ENCODE peak calls at places on chromosomes 3 and 15, in eight cellular contexts. M is RWPE1, H is OCI-LY7, F is PC-3, I is AG04450, A is B cell, N is cardiac fibroblast, Y is K562. E is an unnamed sample.

GRCh38 chr3:63386568-63386967 is 108.5 kb downstream of the SYNPR start:
- DNase-seq in M (no peak), H (no peak), F (no peak), I (no peak), A (no peak), N (no peak), Y (no peak), E (peak; percentile 5)

GRCh38 chr3:129162729-129163579 is 2.1 kb upstream of the ISY1 start:
- DNase-seq in M (no peak), H (peak; percentile 46), F (no peak), I (no peak), A (no peak), N (no peak), Y (peak; percentile 30), E (no peak)

GRCh38 chr3:149352556-149352955 is 19.1 kb upstream of the TM4SF18 start:
- DNase-seq in M (peak; percentile 85), H (peak; percentile 51), F (peak; percentile 84), I (no peak), A (no peak), N (peak; percentile 67), Y (peak; percentile 67), E (peak; percentile 62)

GRCh38 chr3:129596194-129597086 is 10.0 kb downstream of the PLXND1 start:
- DNase-seq in M (no peak), H (no peak), F (no peak), I (peak; percentile 77), A (no peak), N (peak; percentile 98), Y (peak; percentile 58), E (no peak)

GRCh38 chr15:41971893-41972340 is 440 bp downstream of the EHD4 start:
- DNase-seq in M (no peak), H (no peak), F (no peak), I (no peak), A (peak; percentile 45), N (no peak), Y (peak; percentile 56), E (peak; percentile 39)

GRCh38 chr3:39550343-39550742 is 82.9 kb downstream of the MOBP start:
- DNase-seq in M (no peak), H (no peak), F (no peak), I (no peak), A (no peak), N (no peak), Y (no peak), E (no peak)

GRCh38 chr15:60605879-60606304 is 127.0 kb upstream of the ICE2 start:
- DNase-seq in M (no peak), H (no peak), F (no peak), I (peak; percentile 27), A (no peak), N (peak; percentile 84), Y (no peak), E (peak; percentile 40)

GRCh38 chr3:43024183-43024865 is 45.2 kb downstream of the GASK1A start:
- DNase-seq in M (no peak), H (no peak), F (no peak), I (no peak), A (no peak), N (no peak), Y (no peak), E (no peak)

GRCh38 chr15:25762015-25762662 is 101.0 kb downstream of the ATP10A start:
- DNase-seq in M (no peak), H (no peak), F (no peak), I (no peak), A (no peak), N (no peak), Y (no peak), E (no peak)

GRCh38 chr3:71176366-71176765 is 407.2 kb downstream of the FOXP1 start:
- DNase-seq in M (no peak), H (peak; percentile 12), F (no peak), I (no peak), A (no peak), N (no peak), Y (no peak), E (peak; percentile 8)

GRCh38 chr3:46853441-46854410 is 9.5 kb downstream of the MYL3 start:
- DNase-seq in M (no peak), H (no peak), F (no peak), I (no peak), A (no peak), N (no peak), Y (no peak), E (no peak)

GRCh38 chr15:45521596-45522167 is 873 bp downstream of the SLC30A4 start:
- DNase-seq in M (peak; percentile 17), H (peak; percentile 25), F (no peak), I (no peak), A (no peak), N (no peak), Y (no peak), E (no peak)

GRCh38 chr15:78434134-78434533 is 3.9 kb upstream of the IREB2 start:
- DNase-seq in M (no peak), H (peak; percentile 11), F (no peak), I (no peak), A (no peak), N (no peak), Y (no peak), E (no peak)

GRCh38 chr3:177256991-177257390 is 59.7 kb upstream of the TBL1XR1 start:
- DNase-seq in M (no peak), H (no peak), F (no peak), I (no peak), A (no peak), N (peak; percentile 14), Y (no peak), E (no peak)

GRCh38 chr3:59246719-59247401 is 197.0 kb upstream of the CFAP20DC start:
- DNase-seq in M (no peak), H (no peak), F (peak; percentile 70), I (no peak), A (no peak), N (no peak), Y (no peak), E (no peak)

DNA sequence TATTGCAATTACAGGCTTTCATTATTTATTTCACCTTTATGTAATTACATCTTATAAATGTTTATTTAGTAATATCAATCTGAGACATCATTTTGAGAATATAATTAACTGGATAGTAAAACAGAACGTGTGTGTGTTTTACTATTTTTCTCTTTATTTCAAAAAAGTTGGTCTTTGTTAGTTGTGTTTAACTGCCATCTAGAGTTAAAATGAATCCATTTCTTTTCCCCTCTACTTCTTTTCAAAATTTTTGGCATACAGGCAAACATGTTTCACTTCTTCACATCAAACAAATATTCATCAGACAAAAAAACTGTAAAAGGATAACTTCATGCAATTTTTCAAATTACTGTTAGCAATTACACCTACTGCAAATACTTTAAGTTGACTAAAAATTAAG is 61.1 kb downstream of the FEZF2 start:
- DNase-seq in M (no peak), H (no peak), F (no peak), I (no peak), A (no peak), N (peak; percentile 2), Y (no peak), E (no peak)
- TF ChIP-seq CTCF in M (no peak), H (no peak), F (no peak), I (no peak), A (no peak), N (no peak), Y (no peak), E (no peak)

GRCh38 chr3:142976621-142977398 is 13.3 kb upstream of the PAQR9 start:
- DNase-seq in M (peak; percentile 85), H (no peak), F (peak; percentile 93), I (peak; percentile 85), A (no peak), N (peak; percentile 93), Y (peak; percentile 90), E (no peak)

GRCh38 chr3:142973217-142974009 is 9.9 kb upstream of the PAQR9 start:
- DNase-seq in M (no peak), H (no peak), F (no peak), I (no peak), A (no peak), N (no peak), Y (no peak), E (no peak)

GRCh38 chr3:142972092-142972753 is 8.7 kb upstream of the PAQR9 start:
- DNase-seq in M (no peak), H (no peak), F (no peak), I (no peak), A (no peak), N (no peak), Y (no peak), E (no peak)

GRCh38 chr3:142977399-142977728 is 13.9 kb upstream of the PAQR9 start:
- DNase-seq in M (no peak), H (no peak), F (peak; percentile 51), I (no peak), A (no peak), N (no peak), Y (no peak), E (no peak)

DNA sequence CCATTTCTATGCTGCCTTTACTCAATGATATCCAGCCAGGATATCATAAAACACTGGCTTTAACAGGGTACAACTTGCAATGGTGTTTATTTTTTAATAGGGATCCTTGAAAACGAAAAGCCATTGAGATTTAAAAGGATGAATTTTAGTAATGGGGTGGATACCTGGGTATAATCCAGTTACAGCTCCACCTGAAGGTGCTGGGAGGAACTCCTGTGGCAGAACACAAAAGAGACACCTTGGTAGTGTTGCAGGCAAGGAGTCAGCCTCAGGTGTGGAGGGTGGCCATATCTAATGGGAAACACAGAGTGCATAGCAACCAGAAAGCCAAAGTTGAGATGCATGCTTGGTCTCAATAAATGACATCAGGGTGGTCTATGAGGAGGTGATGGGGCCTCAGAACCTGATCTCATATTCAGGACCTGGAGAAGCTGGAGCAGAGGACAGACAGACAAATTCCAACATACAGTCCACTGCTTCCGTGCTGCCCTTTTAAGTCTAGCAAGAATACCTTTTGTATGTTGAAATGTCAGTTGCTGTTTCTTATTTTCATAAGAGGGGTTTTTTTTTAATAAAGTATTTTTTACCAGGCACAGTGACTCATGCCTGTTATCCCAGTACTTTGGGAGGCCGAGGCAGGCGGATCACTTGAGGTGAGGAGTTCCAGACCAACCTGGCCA is 12.0 kb upstream of the PAQR9 start:
- DNase-seq in M (no peak), H (no peak), F (peak; percentile 8), I (no peak), A (no peak), N (no peak), Y (no peak), E (no peak)
- TF ChIP-seq CTCF in M (no peak), H (peak; percentile 33), F (peak; percentile 46), I (no peak), A (no peak), N (no peak), Y (peak; percentile 32), E (no peak)

DNA sequence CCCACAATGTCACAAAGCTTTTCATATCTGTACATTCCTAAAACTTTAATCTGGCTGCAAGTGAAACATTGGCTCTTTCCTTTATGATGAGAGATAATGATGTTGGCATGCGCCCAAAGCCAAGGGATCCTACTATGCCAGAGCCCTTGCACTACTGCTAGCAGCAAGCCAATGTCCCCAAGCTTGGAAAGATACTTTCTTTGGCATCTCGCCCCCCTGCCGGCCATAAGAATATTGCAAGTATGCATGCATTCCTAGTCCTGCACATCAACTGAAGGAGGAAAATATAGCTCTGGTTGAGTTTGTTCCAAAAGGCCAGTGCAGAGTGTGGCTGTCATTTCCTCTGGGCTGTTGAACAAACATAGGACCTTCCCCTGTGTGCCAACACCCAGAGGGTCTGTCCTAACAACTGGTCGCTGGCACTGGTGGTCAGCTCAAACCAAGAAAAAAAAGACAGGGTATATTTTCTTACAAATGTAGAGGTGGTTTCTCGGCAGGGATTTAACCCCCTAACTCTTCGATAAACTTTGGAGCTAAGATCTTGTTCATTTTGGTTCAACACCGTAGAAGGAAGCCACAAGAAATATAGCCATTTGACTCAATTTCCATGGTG is 120.9 kb upstream of the ZBED2 start:
- DNase-seq in M (no peak), H (peak; percentile 58), F (peak; percentile 87), I (no peak), A (no peak), N (peak; percentile 74), Y (peak; percentile 17), E (peak; percentile 64)
- TF ChIP-seq CTCF in M (peak; percentile 62), H (peak; percentile 78), F (peak; percentile 91), I (peak; percentile 74), A (peak; percentile 44), N (peak; percentile 78), Y (peak; percentile 46), E (peak; percentile 64)

GRCh38 chr3:30786360-30786759 is 108.1 kb downstream of the GADL1 start:
- DNase-seq in M (no peak), H (no peak), F (no peak), I (no peak), A (no peak), N (no peak), Y (no peak), E (no peak)
- TF ChIP-seq CTCF in M (no peak), H (no peak), F (no peak), I (no peak), A (no peak), N (no peak), Y (no peak), E (no peak)

E was measured in endothelial cell.